ENCODE peak calls at places on chromosomes 11 and 22, in seven cellular contexts. O is HCT116, Y is suprapubic skin, M is transverse colon, E is Panc1, C is prostate gland, P is GM12878. R is an unnamed sample.

GRCh38 chr11:3091846-3092602 is 34.8 kb upstream of the CARS1 start:
- DNase-seq in O (peak; percentile 67), Y (peak; percentile 82), M (peak; percentile 80), E (peak; percentile 68), C (peak; percentile 54), P (peak; percentile 19), R (peak; percentile 74)

GRCh38 chr11:113148076-113148475 is 166.3 kb upstream of the TTC12 start:
- DNase-seq in O (no peak), Y (no peak), M (no peak), E (no peak), C (no peak), P (no peak), R (no peak)

GRCh38 chr11:17738350-17739207 is 4.0 kb downstream of the KCNC1 start:
- DNase-seq in O (no peak), Y (peak; percentile 68), M (no peak), E (no peak), C (no peak), P (no peak), R (no peak)

GRCh38 chr11:61489833-61490585 is 18.5 kb upstream of the LRRC10B start:
- DNase-seq in O (no peak), Y (no peak), M (no peak), E (no peak), C (no peak), P (no peak), R (no peak)

GRCh38 chr11:77375114-77375513 is 73.6 kb upstream of the GDPD4 start:
- DNase-seq in O (no peak), Y (no peak), M (no peak), E (no peak), C (no peak), P (no peak), R (no peak)

GRCh38 chr11:91608662-91609061 is 616.0 kb upstream of the FAT3 start:
- DNase-seq in O (no peak), Y (no peak), M (no peak), E (no peak), C (peak; percentile 66), P (no peak), R (no peak)

GRCh38 chr11:132556316-132556715 is 976.0 kb downstream of the OPCML start:
- DNase-seq in O (no peak), Y (no peak), M (no peak), E (no peak), C (no peak), P (no peak), R (no peak)

GRCh38 chr11:30128269-30128932 is 102.4 kb upstream of the FSHB start:
- DNase-seq in O (peak; percentile 12), Y (no peak), M (no peak), E (no peak), C (peak; percentile 11), P (no peak), R (no peak)

GRCh38 chr22:19673660-19674059 is 40.6 kb upstream of the SEPTIN5 start:
- DNase-seq in O (no peak), Y (no peak), M (no peak), E (no peak), C (no peak), P (no peak), R (no peak)

GRCh38 chr11:115605397-115606222 is 101.4 kb upstream of the CADM1 start:
- DNase-seq in O (no peak), Y (no peak), M (no peak), E (no peak), C (no peak), P (no peak), R (no peak)

GRCh38 chr11:122920579-122920978 is 38.0 kb downstream of the JHY start:
- DNase-seq in O (no peak), Y (no peak), M (no peak), E (no peak), C (peak; percentile 6), P (no peak), R (no peak)

GRCh38 chr22:47593291-47593690 is 830.8 kb downstream of the TBC1D22A start:
- DNase-seq in O (no peak), Y (peak; percentile 47), M (no peak), E (no peak), C (no peak), P (no peak), R (peak; percentile 17)

GRCh38 chr11:27913650-27914049 is 194.3 kb downstream of the KIF18A start:
- DNase-seq in O (no peak), Y (no peak), M (no peak), E (no peak), C (no peak), P (no peak), R (no peak)

GRCh38 chr11:17012179-17012578 is 2.0 kb downstream of the PLEKHA7 start:
- DNase-seq in O (no peak), Y (peak; percentile 12), M (no peak), E (no peak), C (no peak), P (no peak), R (no peak)

GRCh38 chr11:82718307-82718706 is 15.4 kb downstream of the FAM181B start:
- DNase-seq in O (peak; percentile 19), Y (no peak), M (no peak), E (peak; percentile 25), C (no peak), P (no peak), R (no peak)

GRCh38 chr11:118918128-118918685 is 7.5 kb downstream of the BCL9L start:
- DNase-seq in O (no peak), Y (peak; percentile 94), M (peak; percentile 92), E (no peak), C (peak; percentile 72), P (no peak), R (peak; percentile 78)

GRCh38 chr11:477042-477715 is 27.1 kb downstream of the PTDSS2 start:
- DNase-seq in O (no peak), Y (no peak), M (no peak), E (no peak), C (no peak), P (no peak), R (no peak)

GRCh38 chr22:31440681-31441080 is 41.3 kb downstream of the DRG1 start:
- DNase-seq in O (no peak), Y (no peak), M (no peak), E (no peak), C (no peak), P (no peak), R (no peak)

GRCh38 chr11:15909937-15910598 is 446.3 kb downstream of the SOX6 start:
- DNase-seq in O (no peak), Y (peak; percentile 40), M (no peak), E (no peak), C (no peak), P (no peak), R (no peak)

GRCh38 chr11:112525270-112525669 is 264.6 kb upstream of the PLET1 start:
- DNase-seq in O (no peak), Y (no peak), M (peak; percentile 29), E (no peak), C (no peak), P (no peak), R (no peak)

GRCh38 chr22:19955241-19956128 is 13.9 kb upstream of the TXNRD2 start:
- DNase-seq in O (no peak), Y (no peak), M (no peak), E (no peak), C (peak; percentile 58), P (no peak), R (no peak)

GRCh38 chr11:71252782-71253730 is 679 bp upstream of the SHANK2 start:
- DNase-seq in O (peak; percentile 48), Y (no peak), M (peak; percentile 53), E (no peak), C (peak; percentile 48), P (no peak), R (peak; percentile 62)

GRCh38 chr11:118193910-118194566 is 17.6 kb upstream of the SCN2B start:
- DNase-seq in O (no peak), Y (no peak), M (no peak), E (no peak), C (no peak), P (no peak), R (no peak)

GRCh38 chr22:20765938-20766337 is 8.0 kb upstream of the SERPIND1 start:
- DNase-seq in O (no peak), Y (no peak), M (no peak), E (no peak), C (no peak), P (no peak), R (no peak)

GRCh38 chr11:3121931-3122774 is 43.0 kb downstream of the OSBPL5 start:
- DNase-seq in O (no peak), Y (peak; percentile 78), M (peak; percentile 8), E (no peak), C (no peak), P (no peak), R (peak; percentile 20)

GRCh38 chr11:17121981-17122380 is 44.5 kb upstream of the RPS13 start:
- DNase-seq in O (no peak), Y (no peak), M (no peak), E (no peak), C (no peak), P (no peak), R (no peak)

GRCh38 chr11:70120674-70121073 is 42.6 kb downstream of the ANO1 start:
- DNase-seq in O (no peak), Y (no peak), M (no peak), E (no peak), C (no peak), P (no peak), R (no peak)
- TF ChIP-seq POLR2AphosphoS5 in O (no peak), Y (no peak), M (no peak), E (no peak), C (no peak), P (no peak), R (no peak)

GRCh38 chr22:38724176-38724575 is 18.4 kb downstream of the GTPBP1 start:
- DNase-seq in O (no peak), Y (no peak), M (no peak), E (no peak), C (no peak), P (no peak), R (no peak)
- H3K36me3 ChIP-seq in O (peaks cover 53% of the 10 kb centered on the region), Y (peaks cover 88% of the 10 kb centered on the region), M (peaks cover 58% of the 10 kb centered on the region), E (peaks cover 7% of the 10 kb centered on the region), C (peaks cover 33% of the 10 kb centered on the region), P (peaks cover 52% of the 10 kb centered on the region), R (peaks cover 70% of the 10 kb centered on the region)

DNA sequence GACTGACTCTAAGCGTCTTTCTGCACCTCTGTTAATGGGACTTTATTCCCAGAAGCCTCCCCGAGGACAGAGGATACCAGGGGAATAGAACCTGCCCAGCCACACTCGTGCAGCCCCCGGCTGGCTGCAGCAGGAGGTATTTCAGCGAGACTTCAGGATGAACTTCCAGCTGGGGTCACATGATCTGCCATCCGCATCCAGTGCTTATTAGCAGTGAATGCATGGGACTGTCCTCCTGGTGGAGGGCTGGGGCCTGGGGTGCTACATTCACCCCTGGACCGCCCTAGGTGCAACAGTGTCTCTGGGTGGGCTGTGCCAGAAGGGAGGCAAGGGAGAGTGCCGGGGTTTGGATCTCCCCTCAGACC is 1.6 kb downstream of the DUSP8 start:
- DNase-seq in O (no peak), Y (no peak), M (no peak), E (no peak), C (no peak), P (no peak), R (no peak)
- H3K4me3 ChIP-seq in O (peak overlapping the region; percentile 65), Y (no peak overlapping the region), M (no peak overlapping the region), E (no peak overlapping the region), C (no peak overlapping the region), P (no peak overlapping the region), R (peak overlapping the region; percentile 50)

DNA sequence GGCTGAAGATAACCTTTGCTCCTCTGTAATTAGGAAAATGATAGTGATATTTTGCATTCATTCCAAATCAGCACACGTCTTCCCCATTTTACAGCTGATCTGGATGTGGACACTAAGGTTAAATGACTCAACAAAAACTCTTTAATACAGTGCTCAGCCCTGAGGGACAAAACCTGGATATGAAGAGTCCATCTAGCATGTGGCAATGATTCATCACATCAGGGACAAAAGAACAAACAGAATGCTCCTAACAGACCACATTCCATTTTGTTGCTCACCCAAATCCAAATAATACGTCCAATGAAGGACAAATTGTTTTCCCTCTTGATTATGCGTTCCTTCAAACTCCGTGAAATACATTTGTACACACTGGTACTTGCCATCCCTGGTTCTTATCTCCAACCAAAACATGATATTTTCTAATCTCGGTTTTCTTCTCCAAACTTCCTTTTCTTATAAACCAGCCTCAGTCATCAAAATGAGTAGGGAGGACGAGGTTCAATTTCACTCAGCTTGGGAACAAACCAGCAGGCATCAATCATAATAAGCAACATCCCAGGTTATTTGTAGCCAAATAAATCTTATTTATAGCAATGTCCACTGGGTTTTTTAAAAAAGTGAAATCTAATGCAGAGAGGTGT is 53.7 kb upstream of the MTMR2 start:
- DNase-seq in O (no peak), Y (no peak), M (no peak), E (peak; percentile 76), C (no peak), P (no peak), R (no peak)
- TF ChIP-seq POLR2AphosphoS5 in O (no peak), Y (no peak), M (no peak), E (peak; percentile 79), C (no peak), P (no peak), R (peak; percentile 44)